ENCODE peak calls at places on chromosome 15, in five cellular contexts. V, M, P, Z and O are unnamed samples.

GRCh38 chr15:92244703-92245102 is 149.0 kb upstream of the ST8SIA2 start:
- DNase-seq in V (no peak), M (no peak), P (no peak), Z (peak; percentile 18), O (peak; percentile 25)

GRCh38 chr15:26081758-26082068 is 218.6 kb upstream of the ATP10A start:
- DNase-seq in V (no peak), M (no peak), P (peak; percentile 2), Z (no peak), O (peak; percentile 15)

GRCh38 chr15:73965730-73966103 is 26.4 kb downstream of the STOML1 start:
- DNase-seq in V (no peak), M (no peak), P (no peak), Z (no peak), O (no peak)

GRCh38 chr15:101026686-101027272 is 107.6 kb downstream of the LRRK1 start:
- DNase-seq in V (no peak), M (no peak), P (no peak), Z (no peak), O (no peak)

GRCh38 chr15:61003683-61004299 is 225.3 kb downstream of the RORA start:
- DNase-seq in V (no peak), M (no peak), P (no peak), Z (no peak), O (no peak)

GRCh38 chr15:89971592-89971997 is 29.5 kb upstream of the ZNF710 start:
- DNase-seq in V (peak; percentile 11), M (peak; percentile 90), P (peak; percentile 62), Z (peak; percentile 55), O (peak; percentile 80)

GRCh38 chr15:101028321-101028720 is 109.2 kb downstream of the LRRK1 start:
- DNase-seq in V (no peak), M (no peak), P (no peak), Z (no peak), O (no peak)

GRCh38 chr15:66948294-66948693 is 117.1 kb upstream of the SMAD3 start:
- DNase-seq in V (no peak), M (no peak), P (no peak), Z (no peak), O (no peak)

GRCh38 chr15:36414670-36415069 is 164.8 kb upstream of the CDIN1 start:
- DNase-seq in V (no peak), M (no peak), P (no peak), Z (no peak), O (no peak)

GRCh38 chr15:95626501-95627361 is 703.8 kb upstream of the NR2F2 start:
- DNase-seq in V (no peak), M (no peak), P (no peak), Z (no peak), O (no peak)

GRCh38 chr15:67504061-67504460 is 16.9 kb upstream of the C15orf61 start:
- DNase-seq in V (no peak), M (no peak), P (no peak), Z (no peak), O (no peak)

GRCh38 chr15:45689616-45690015 is 54.8 kb downstream of the SQOR start:
- DNase-seq in V (no peak), M (no peak), P (no peak), Z (no peak), O (no peak)

GRCh38 chr15:95292790-95293450 is 1037.6 kb upstream of the NR2F2 start:
- DNase-seq in V (no peak), M (no peak), P (no peak), Z (no peak), O (no peak)

GRCh38 chr15:57570994-57571393 is 20.7 kb upstream of the MYZAP start:
- DNase-seq in V (no peak), M (no peak), P (peak; percentile 16), Z (no peak), O (no peak)

GRCh38 chr15:76974456-76975083 is 20.4 kb upstream of the PSTPIP1 start:
- DNase-seq in V (no peak), M (no peak), P (no peak), Z (no peak), O (no peak)

GRCh38 chr15:42581272-42581730 is 5.9 kb downstream of the STARD9 start:
- DNase-seq in V (no peak), M (peak; percentile 84), P (peak; percentile 62), Z (peak; percentile 33), O (peak; percentile 90)

GRCh38 chr15:60804986-60805949 is 326.3 kb upstream of the ICE2 start:
- DNase-seq in V (no peak), M (peak; percentile 70), P (no peak), Z (no peak), O (no peak)

GRCh38 chr15:39801641-39802309 is 19.1 kb upstream of the FSIP1 start:
- DNase-seq in V (no peak), M (no peak), P (peak; percentile 36), Z (peak; percentile 53), O (no peak)

GRCh38 chr15:86139828-86140227 is 60.2 kb downstream of the AGBL1 start:
- DNase-seq in V (no peak), M (peak; percentile 73), P (no peak), Z (peak; percentile 17), O (peak; percentile 19)

GRCh38 chr15:48897144-48897814 is 19.3 kb downstream of the EID1 start:
- DNase-seq in V (no peak), M (no peak), P (no peak), Z (peak; percentile 42), O (no peak)

GRCh38 chr15:90161946-90162345 is 39.2 kb upstream of the SEMA4B start:
- DNase-seq in V (peak; percentile 83), M (no peak), P (no peak), Z (no peak), O (no peak)

GRCh38 chr15:66775127-66776105 is 73.4 kb downstream of the SMAD6 start:
- DNase-seq in V (no peak), M (no peak), P (no peak), Z (no peak), O (peak; percentile 60)

GRCh38 chr15:26889298-26889898 is 22.5 kb downstream of the GABRA5 start:
- DNase-seq in V (peak; percentile 23), M (peak; percentile 76), P (peak; percentile 53), Z (peak; percentile 44), O (peak; percentile 57)

GRCh38 chr15:44397869-44398268 is 29.6 kb upstream of the CTDSPL2 start:
- DNase-seq in V (no peak), M (no peak), P (no peak), Z (no peak), O (no peak)
- TF ChIP-seq GABPA in V (no peak), M (no peak), P (no peak), Z (no peak), O (no peak)

GRCh38 chr15:51735611-51736010 is 1.8 kb downstream of the LYSMD2 start:
- DNase-seq in V (no peak), M (no peak), P (no peak), Z (no peak), O (peak; percentile 12)

GRCh38 chr15:51738553-51738952 is 1.1 kb upstream of the LYSMD2 start:
- DNase-seq in V (no peak), M (no peak), P (no peak), Z (no peak), O (no peak)

GRCh38 chr15:51737538-51738305 is at the start of gene LYSMD2:
- DNase-seq in V (no peak), M (no peak), P (no peak), Z (peak; percentile 81), O (peak; percentile 87)

GRCh38 chr15:51736069-51736468 is 1.4 kb downstream of the LYSMD2 start:
- DNase-seq in V (peak; percentile 74), M (no peak), P (no peak), Z (no peak), O (peak; percentile 14)

GRCh38 chr15:51736646-51737537 is 563 bp downstream of the LYSMD2 start:
- DNase-seq in V (no peak), M (peak; percentile 68), P (no peak), Z (peak; percentile 77), O (peak; percentile 80)
- TF ChIP-seq USF2 in V (no peak), M (no peak), P (no peak), Z (no peak), O (no peak)

GRCh38 chr15:72005483-72005882 is 112.5 kb downstream of the MYO9A start:
- DNase-seq in V (no peak), M (no peak), P (no peak), Z (no peak), O (no peak)

GRCh38 chr15:72013703-72014102 is 104.2 kb downstream of the MYO9A start:
- DNase-seq in V (no peak), M (no peak), P (no peak), Z (no peak), O (no peak)

GRCh38 chr15:72009207-72009606 is 108.7 kb downstream of the MYO9A start:
- DNase-seq in V (peak; percentile 20), M (no peak), P (peak; percentile 44), Z (no peak), O (no peak)

GRCh38 chr15:72006382-72006781 is 111.6 kb downstream of the MYO9A start:
- DNase-seq in V (no peak), M (no peak), P (no peak), Z (no peak), O (no peak)

GRCh38 chr15:72011291-72011940 is 106.5 kb downstream of the MYO9A start:
- DNase-seq in V (no peak), M (no peak), P (no peak), Z (no peak), O (no peak)
- TF ChIP-seq GABPA in V (no peak), M (no peak), P (no peak), Z (no peak), O (no peak)

DNA sequence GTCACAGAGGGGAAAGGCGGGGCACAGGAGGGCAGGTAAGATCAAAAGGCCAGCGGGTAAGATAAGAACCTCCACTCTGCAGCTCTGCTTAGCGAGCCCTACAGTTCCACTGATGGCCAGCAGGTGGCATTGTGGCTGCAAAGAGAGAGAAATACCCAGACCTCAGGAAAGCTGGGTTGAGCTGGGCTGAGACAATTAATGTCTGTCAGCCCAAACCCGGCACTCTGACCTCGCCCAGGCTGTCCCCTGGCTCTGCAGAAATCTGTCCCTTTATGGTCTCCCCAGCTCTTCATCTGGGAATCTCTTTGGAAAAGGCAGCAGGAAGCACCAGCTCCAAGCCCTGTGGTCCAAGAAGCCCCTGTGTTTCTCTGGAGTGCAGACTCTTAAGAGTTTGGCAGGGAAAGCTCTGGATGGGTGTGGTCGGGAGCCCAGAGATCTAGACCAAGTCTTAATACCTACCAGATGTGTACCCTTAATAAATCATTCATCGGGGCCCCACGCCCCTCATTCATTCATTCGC is 8.3 kb downstream of the MFGE8 start:
- DNase-seq in V (peak; percentile 32), M (peak; percentile 94), P (peak; percentile 79), Z (peak; percentile 87), O (peak; percentile 84)
- TF ChIP-seq USF2 in V (no peak), M (no peak), P (no peak), Z (no peak), O (no peak)

GRCh38 chr15:84810073-84810840 is 6.9 kb upstream of the ALPK3 start:
- DNase-seq in V (no peak), M (no peak), P (no peak), Z (no peak), O (no peak)
- TF ChIP-seq GABPA in V (no peak), M (no peak), P (no peak), Z (no peak), O (no peak)

DNA sequence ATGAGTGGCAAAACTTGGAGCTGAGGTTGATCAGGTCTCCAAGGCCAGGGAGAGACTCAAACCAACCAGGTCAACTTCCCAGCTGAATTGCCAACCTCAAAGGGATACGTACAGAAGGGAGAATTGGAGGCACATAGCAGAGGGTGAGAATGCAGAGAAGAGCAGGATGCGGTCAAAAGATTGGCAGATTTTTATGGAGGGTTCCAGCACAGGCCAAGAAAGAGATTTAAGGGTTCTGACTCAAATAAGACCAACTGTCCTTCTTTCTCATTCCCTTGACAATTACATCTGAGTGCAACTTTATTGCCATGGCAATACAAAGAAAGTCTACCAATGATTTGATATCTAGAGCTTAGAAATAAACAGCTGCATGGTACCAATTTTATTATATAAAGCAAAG is 33.2 kb downstream of the SCG5 start:
- DNase-seq in V (no peak), M (no peak), P (no peak), Z (no peak), O (no peak)
- TF ChIP-seq USF2 in V (no peak), M (no peak), P (no peak), Z (no peak), O (no peak)